ENCODE peak calls at places on chromosomes 7 and 10, in nine cellular contexts. One of them, this sample, is unnamed.

GRCh38 chr10:122163182-122164027 is 107.7 kb upstream of the BTBD16 start:
- DNase-seq in sigmoid colon: no peak
- DNase-seq in pancreas: peak
- DNase-seq in heart right ventricle: peak
- DNase-seq in H9: peak
- DNase-seq in aorta: no peak
- DNase-seq in CD8-positive, alpha-beta memory T cell: no peak
- DNase-seq in tibial artery: no peak
- DNase-seq in stomach: no peak
- DNase-seq in this sample: no peak

GRCh38 chr10:55793024-55793423 is 568.0 kb downstream of the ZWINT start:
- DNase-seq in pancreas: no peak
- DNase-seq in CD8-positive, alpha-beta memory T cell: no peak
- DNase-seq in aorta: no peak
- DNase-seq in stomach: no peak
- DNase-seq in sigmoid colon: no peak
- DNase-seq in H9: no peak
- DNase-seq in tibial artery: no peak
- DNase-seq in heart right ventricle: no peak
- DNase-seq in this sample: no peak

GRCh38 chr7:36048902-36049240 is 104.2 kb upstream of the EEPD1 start:
- DNase-seq in pancreas: no peak
- DNase-seq in stomach: no peak
- DNase-seq in tibial artery: no peak
- DNase-seq in sigmoid colon: no peak
- DNase-seq in H9: no peak
- DNase-seq in aorta: no peak
- DNase-seq in heart right ventricle: no peak
- DNase-seq in CD8-positive, alpha-beta memory T cell: no peak
- DNase-seq in this sample: no peak

GRCh38 chr10:1650542-1651279 is 86.6 kb downstream of the ADARB2 start:
- DNase-seq in CD8-positive, alpha-beta memory T cell: no peak
- DNase-seq in aorta: no peak
- DNase-seq in heart right ventricle: no peak
- DNase-seq in stomach: no peak
- DNase-seq in pancreas: no peak
- DNase-seq in H9: no peak
- DNase-seq in sigmoid colon: peak
- DNase-seq in tibial artery: peak
- DNase-seq in this sample: no peak

GRCh38 chr7:30779574-30779973 is 8.4 kb downstream of the MINDY4 start:
- DNase-seq in stomach: no peak
- DNase-seq in heart right ventricle: no peak
- DNase-seq in tibial artery: no peak
- DNase-seq in H9: no peak
- DNase-seq in sigmoid colon: no peak
- DNase-seq in CD8-positive, alpha-beta memory T cell: no peak
- DNase-seq in pancreas: no peak
- DNase-seq in aorta: no peak
- DNase-seq in this sample: no peak

GRCh38 chr10:132961-133898 is 2.0 kb upstream of the ZMYND11 start:
- DNase-seq in sigmoid colon: no peak
- DNase-seq in H9: no peak
- DNase-seq in CD8-positive, alpha-beta memory T cell: no peak
- DNase-seq in pancreas: no peak
- DNase-seq in aorta: no peak
- DNase-seq in stomach: no peak
- DNase-seq in tibial artery: no peak
- DNase-seq in heart right ventricle: no peak
- DNase-seq in this sample: no peak

GRCh38 chr10:86403183-86403797 is 36.7 kb upstream of the GRID1 start:
- DNase-seq in stomach: no peak
- DNase-seq in heart right ventricle: no peak
- DNase-seq in tibial artery: no peak
- DNase-seq in H9: no peak
- DNase-seq in aorta: no peak
- DNase-seq in sigmoid colon: no peak
- DNase-seq in CD8-positive, alpha-beta memory T cell: no peak
- DNase-seq in pancreas: no peak
- DNase-seq in this sample: no peak

GRCh38 chr10:92387289-92387940 is 96.4 kb downstream of the MARCHF5 start:
- DNase-seq in CD8-positive, alpha-beta memory T cell: no peak
- DNase-seq in sigmoid colon: no peak
- DNase-seq in H9: peak
- DNase-seq in aorta: no peak
- DNase-seq in tibial artery: no peak
- DNase-seq in heart right ventricle: no peak
- DNase-seq in stomach: no peak
- DNase-seq in pancreas: no peak
- DNase-seq in this sample: no peak

GRCh38 chr10:81866753-81867152 is 8.2 kb upstream of the NRG3 start:
- DNase-seq in CD8-positive, alpha-beta memory T cell: no peak
- DNase-seq in aorta: no peak
- DNase-seq in pancreas: no peak
- DNase-seq in tibial artery: no peak
- DNase-seq in sigmoid colon: no peak
- DNase-seq in stomach: no peak
- DNase-seq in heart right ventricle: no peak
- DNase-seq in H9: no peak
- DNase-seq in this sample: no peak

GRCh38 chr7:33547880-33548279 is 357.5 kb upstream of the BMPER start:
- DNase-seq in CD8-positive, alpha-beta memory T cell: no peak
- DNase-seq in heart right ventricle: no peak
- DNase-seq in pancreas: no peak
- DNase-seq in H9: no peak
- DNase-seq in sigmoid colon: no peak
- DNase-seq in tibial artery: no peak
- DNase-seq in stomach: no peak
- DNase-seq in aorta: no peak
- DNase-seq in this sample: no peak

GRCh38 chr7:105346138-105346537 is 42.6 kb downstream of the SRPK2 start:
- DNase-seq in heart right ventricle: no peak
- DNase-seq in tibial artery: no peak
- DNase-seq in H9: no peak
- DNase-seq in sigmoid colon: no peak
- DNase-seq in CD8-positive, alpha-beta memory T cell: no peak
- DNase-seq in pancreas: no peak
- DNase-seq in aorta: no peak
- DNase-seq in stomach: no peak
- DNase-seq in this sample: no peak

GRCh38 chr10:69338547-69339450 is 60.5 kb downstream of the HK1 start:
- DNase-seq in aorta: no peak
- DNase-seq in pancreas: no peak
- DNase-seq in sigmoid colon: no peak
- DNase-seq in H9: no peak
- DNase-seq in tibial artery: peak
- DNase-seq in CD8-positive, alpha-beta memory T cell: no peak
- DNase-seq in stomach: no peak
- DNase-seq in heart right ventricle: no peak
- DNase-seq in this sample: no peak

GRCh38 chr7:144826248-144826647 is 9.6 kb downstream of the TPK1 start:
- DNase-seq in heart right ventricle: no peak
- DNase-seq in pancreas: no peak
- DNase-seq in tibial artery: no peak
- DNase-seq in stomach: no peak
- DNase-seq in sigmoid colon: no peak
- DNase-seq in aorta: no peak
- DNase-seq in H9: no peak
- DNase-seq in CD8-positive, alpha-beta memory T cell: no peak
- DNase-seq in this sample: no peak

GRCh38 chr7:76314042-76314721 is 11.7 kb downstream of the HSPB1 start:
- DNase-seq in sigmoid colon: peak
- DNase-seq in pancreas: peak
- DNase-seq in heart right ventricle: peak
- DNase-seq in H9: peak
- DNase-seq in tibial artery: peak
- DNase-seq in CD8-positive, alpha-beta memory T cell: peak
- DNase-seq in stomach: peak
- DNase-seq in aorta: peak
- DNase-seq in this sample: peak

GRCh38 chr7:91512958-91513357 is 248.7 kb downstream of the FZD1 start:
- DNase-seq in CD8-positive, alpha-beta memory T cell: no peak
- DNase-seq in stomach: no peak
- DNase-seq in sigmoid colon: no peak
- DNase-seq in pancreas: no peak
- DNase-seq in tibial artery: no peak
- DNase-seq in H9: no peak
- DNase-seq in aorta: no peak
- DNase-seq in heart right ventricle: no peak
- DNase-seq in this sample: no peak

GRCh38 chr7:82183633-82184032 is 259.9 kb downstream of the CACNA2D1 start:
- DNase-seq in pancreas: no peak
- DNase-seq in tibial artery: no peak
- DNase-seq in stomach: no peak
- DNase-seq in H9: no peak
- DNase-seq in aorta: no peak
- DNase-seq in sigmoid colon: no peak
- DNase-seq in heart right ventricle: no peak
- DNase-seq in CD8-positive, alpha-beta memory T cell: no peak
- DNase-seq in this sample: no peak

GRCh38 chr10:72263613-72264241 is 10.0 kb upstream of the DDIT4 start:
- DNase-seq in CD8-positive, alpha-beta memory T cell: peak
- DNase-seq in sigmoid colon: no peak
- DNase-seq in pancreas: peak
- DNase-seq in heart right ventricle: no peak
- DNase-seq in tibial artery: no peak
- DNase-seq in stomach: peak
- DNase-seq in aorta: no peak
- DNase-seq in H9: no peak
- DNase-seq in this sample: no peak

GRCh38 chr7:73770002-73770859 is at the start of gene CLDN3:
- DNase-seq in sigmoid colon: no peak
- DNase-seq in tibial artery: no peak
- DNase-seq in pancreas: peak
- DNase-seq in aorta: no peak
- DNase-seq in H9: peak
- DNase-seq in CD8-positive, alpha-beta memory T cell: no peak
- DNase-seq in stomach: peak
- DNase-seq in heart right ventricle: no peak
- DNase-seq in this sample: peak

GRCh38 chr10:93390691-93391090 is 91.4 kb downstream of the MYOF start:
- DNase-seq in pancreas: no peak
- DNase-seq in stomach: no peak
- DNase-seq in H9: no peak
- DNase-seq in tibial artery: no peak
- DNase-seq in aorta: no peak
- DNase-seq in CD8-positive, alpha-beta memory T cell: no peak
- DNase-seq in heart right ventricle: no peak
- DNase-seq in sigmoid colon: no peak
- DNase-seq in this sample: no peak

GRCh38 chr7:18234519-18234918 is 206.9 kb upstream of the PRPS1L1 start:
- DNase-seq in stomach: no peak
- DNase-seq in H9: no peak
- DNase-seq in pancreas: no peak
- DNase-seq in heart right ventricle: no peak
- DNase-seq in tibial artery: no peak
- DNase-seq in CD8-positive, alpha-beta memory T cell: no peak
- DNase-seq in sigmoid colon: no peak
- DNase-seq in aorta: no peak
- DNase-seq in this sample: no peak

GRCh38 chr10:79981356-79981672 is 32.4 kb upstream of the SFTPD start:
- DNase-seq in H9: no peak
- DNase-seq in CD8-positive, alpha-beta memory T cell: no peak
- DNase-seq in stomach: no peak
- DNase-seq in aorta: no peak
- DNase-seq in pancreas: no peak
- DNase-seq in heart right ventricle: no peak
- DNase-seq in tibial artery: no peak
- DNase-seq in sigmoid colon: no peak
- DNase-seq in this sample: no peak
- H3K27ac ChIP-seq in H9: no peak
- H3K27ac ChIP-seq in CD8-positive, alpha-beta memory T cell: no peak
- H3K27ac ChIP-seq in stomach: peak
- H3K27ac ChIP-seq in aorta: peak
- H3K27ac ChIP-seq in pancreas: peak
- H3K27ac ChIP-seq in heart right ventricle: peak
- H3K27ac ChIP-seq in tibial artery: peak
- H3K27ac ChIP-seq in sigmoid colon: peak
- H3K27ac ChIP-seq in this sample: no peak

GRCh38 chr10:34526758-34527730 is 288.1 kb downstream of the PARD3 start:
- DNase-seq in H9: peak
- DNase-seq in heart right ventricle: no peak
- DNase-seq in pancreas: no peak
- DNase-seq in stomach: no peak
- DNase-seq in tibial artery: no peak
- DNase-seq in CD8-positive, alpha-beta memory T cell: no peak
- DNase-seq in sigmoid colon: no peak
- DNase-seq in aorta: no peak
- DNase-seq in this sample: no peak
- H3K27ac ChIP-seq in H9: peak
- H3K27ac ChIP-seq in heart right ventricle: peak
- H3K27ac ChIP-seq in pancreas: peak
- H3K27ac ChIP-seq in stomach: peak
- H3K27ac ChIP-seq in tibial artery: peak
- H3K27ac ChIP-seq in CD8-positive, alpha-beta memory T cell: no peak
- H3K27ac ChIP-seq in sigmoid colon: peak
- H3K27ac ChIP-seq in aorta: peak
- H3K27ac ChIP-seq in this sample: no peak

GRCh38 chr7:22499044-22499443 is 944 bp downstream of the STEAP1B start:
- DNase-seq in sigmoid colon: no peak
- DNase-seq in stomach: no peak
- DNase-seq in pancreas: no peak
- DNase-seq in aorta: no peak
- DNase-seq in H9: no peak
- DNase-seq in tibial artery: no peak
- DNase-seq in CD8-positive, alpha-beta memory T cell: no peak
- DNase-seq in heart right ventricle: no peak
- DNase-seq in this sample: no peak
- H3K27ac ChIP-seq in sigmoid colon: no peak
- H3K27ac ChIP-seq in stomach: no peak
- H3K27ac ChIP-seq in pancreas: no peak
- H3K27ac ChIP-seq in aorta: no peak
- H3K27ac ChIP-seq in H9: no peak
- H3K27ac ChIP-seq in tibial artery: no peak
- H3K27ac ChIP-seq in CD8-positive, alpha-beta memory T cell: no peak
- H3K27ac ChIP-seq in heart right ventricle: no peak
- H3K27ac ChIP-seq in this sample: no peak

DNA sequence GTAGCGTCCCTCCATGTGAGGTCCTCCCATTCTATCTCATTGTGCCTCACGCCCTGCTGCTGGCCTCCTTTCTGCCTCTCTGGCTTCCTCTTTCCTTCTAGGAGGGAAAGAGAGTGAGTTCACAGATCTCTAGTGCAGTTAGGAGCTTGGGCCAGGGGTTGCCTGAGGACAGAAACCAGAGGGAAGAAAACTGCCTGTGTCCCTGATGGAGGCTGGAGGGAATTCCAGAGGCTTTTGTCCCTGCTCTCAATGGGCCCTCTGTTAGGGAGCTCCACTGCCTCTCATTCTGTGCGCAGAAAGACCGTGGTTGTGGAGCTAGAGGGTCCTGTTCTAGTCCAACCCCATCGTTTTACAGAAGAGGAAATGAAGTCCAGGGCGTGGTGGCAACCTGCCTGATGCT is 4.6 kb downstream of the MARVELD1 start:
- DNase-seq in aorta: no peak
- DNase-seq in H9: no peak
- DNase-seq in sigmoid colon: peak
- DNase-seq in tibial artery: no peak
- DNase-seq in pancreas: no peak
- DNase-seq in CD8-positive, alpha-beta memory T cell: no peak
- DNase-seq in stomach: no peak
- DNase-seq in heart right ventricle: no peak
- DNase-seq in this sample: peak
- H3K27ac ChIP-seq in aorta: peak
- H3K27ac ChIP-seq in H9: no peak
- H3K27ac ChIP-seq in sigmoid colon: peak
- H3K27ac ChIP-seq in tibial artery: peak
- H3K27ac ChIP-seq in pancreas: peak
- H3K27ac ChIP-seq in CD8-positive, alpha-beta memory T cell: no peak
- H3K27ac ChIP-seq in stomach: peak
- H3K27ac ChIP-seq in heart right ventricle: no peak
- H3K27ac ChIP-seq in this sample: peak

This sample was measured in substantia nigra.